ENCODE peak calls at places on chromosomes 2 and 18, in six cellular contexts. One of them, this sample, is unnamed.

GRCh38 chr2:39313575-39313974 is 69.8 kb upstream of the CDKL4 start:
- DNase-seq in stimulated activated CD4-positive, alpha-beta T cell treated with anti-CD3 and anti-CD28 coated beads, Interleukin-1b, Interleukin-23, amount 100 ng/mL, for 24 hours: no peak
- DNase-seq in fibroblast of the conjunctiva: peak
- DNase-seq in A549: no peak
- DNase-seq in neural progenitor cell: no peak
- DNase-seq in T-helper 2 cell: no peak
- DNase-seq in this sample: no peak

GRCh38 chr2:71702071-71702970 is 249.0 kb downstream of the DYSF start:
- DNase-seq in fibroblast of the conjunctiva: no peak
- DNase-seq in stimulated activated CD4-positive, alpha-beta T cell treated with anti-CD3 and anti-CD28 coated beads, Interleukin-1b, Interleukin-23, amount 100 ng/mL, for 24 hours: no peak
- DNase-seq in T-helper 2 cell: no peak
- DNase-seq in neural progenitor cell: no peak
- DNase-seq in A549: no peak
- DNase-seq in this sample: no peak

GRCh38 chr2:69638630-69639029 is 4.9 kb downstream of the AAK1 start:
- DNase-seq in stimulated activated CD4-positive, alpha-beta T cell treated with anti-CD3 and anti-CD28 coated beads, Interleukin-1b, Interleukin-23, amount 100 ng/mL, for 24 hours: no peak
- DNase-seq in A549: no peak
- DNase-seq in fibroblast of the conjunctiva: no peak
- DNase-seq in T-helper 2 cell: no peak
- DNase-seq in neural progenitor cell: no peak
- DNase-seq in this sample: no peak

GRCh38 chr2:71882949-71883472 is 264.7 kb downstream of the CYP26B1 start:
- DNase-seq in A549: peak
- DNase-seq in neural progenitor cell: no peak
- DNase-seq in stimulated activated CD4-positive, alpha-beta T cell treated with anti-CD3 and anti-CD28 coated beads, Interleukin-1b, Interleukin-23, amount 100 ng/mL, for 24 hours: no peak
- DNase-seq in fibroblast of the conjunctiva: peak
- DNase-seq in T-helper 2 cell: no peak
- DNase-seq in this sample: no peak

GRCh38 chr18:31424383-31424988 is 23.1 kb upstream of the DSG3 start:
- DNase-seq in T-helper 2 cell: peak
- DNase-seq in neural progenitor cell: peak
- DNase-seq in stimulated activated CD4-positive, alpha-beta T cell treated with anti-CD3 and anti-CD28 coated beads, Interleukin-1b, Interleukin-23, amount 100 ng/mL, for 24 hours: no peak
- DNase-seq in fibroblast of the conjunctiva: peak
- DNase-seq in A549: peak
- DNase-seq in this sample: peak

GRCh38 chr2:112724611-112725525 is 4.0 kb downstream of the NT5DC4 start:
- DNase-seq in fibroblast of the conjunctiva: no peak
- DNase-seq in stimulated activated CD4-positive, alpha-beta T cell treated with anti-CD3 and anti-CD28 coated beads, Interleukin-1b, Interleukin-23, amount 100 ng/mL, for 24 hours: no peak
- DNase-seq in neural progenitor cell: peak
- DNase-seq in T-helper 2 cell: peak
- DNase-seq in A549: peak
- DNase-seq in this sample: peak

GRCh38 chr18:76252880-76253279 is 242.2 kb downstream of the ZNF516 start:
- DNase-seq in T-helper 2 cell: no peak
- DNase-seq in fibroblast of the conjunctiva: no peak
- DNase-seq in neural progenitor cell: peak
- DNase-seq in A549: peak
- DNase-seq in stimulated activated CD4-positive, alpha-beta T cell treated with anti-CD3 and anti-CD28 coated beads, Interleukin-1b, Interleukin-23, amount 100 ng/mL, for 24 hours: no peak
- DNase-seq in this sample: no peak

GRCh38 chr2:208040199-208041171 is 15.2 kb upstream of the PLEKHM3 start:
- DNase-seq in fibroblast of the conjunctiva: peak
- DNase-seq in stimulated activated CD4-positive, alpha-beta T cell treated with anti-CD3 and anti-CD28 coated beads, Interleukin-1b, Interleukin-23, amount 100 ng/mL, for 24 hours: peak
- DNase-seq in T-helper 2 cell: peak
- DNase-seq in A549: peak
- DNase-seq in neural progenitor cell: peak
- DNase-seq in this sample: peak

GRCh38 chr2:54063967-54064535 is 51.4 kb upstream of the ACYP2 start:
- DNase-seq in A549: no peak
- DNase-seq in T-helper 2 cell: no peak
- DNase-seq in fibroblast of the conjunctiva: no peak
- DNase-seq in neural progenitor cell: no peak
- DNase-seq in stimulated activated CD4-positive, alpha-beta T cell treated with anti-CD3 and anti-CD28 coated beads, Interleukin-1b, Interleukin-23, amount 100 ng/mL, for 24 hours: no peak
- DNase-seq in this sample: no peak

GRCh38 chr2:17239550-17239949 is 278.7 kb downstream of the RAD51AP2 start:
- DNase-seq in A549: no peak
- DNase-seq in T-helper 2 cell: no peak
- DNase-seq in stimulated activated CD4-positive, alpha-beta T cell treated with anti-CD3 and anti-CD28 coated beads, Interleukin-1b, Interleukin-23, amount 100 ng/mL, for 24 hours: no peak
- DNase-seq in fibroblast of the conjunctiva: no peak
- DNase-seq in neural progenitor cell: no peak
- DNase-seq in this sample: no peak

GRCh38 chr2:230908595-230909191 is 16.3 kb downstream of the GPR55 start:
- DNase-seq in T-helper 2 cell: peak
- DNase-seq in A549: peak
- DNase-seq in stimulated activated CD4-positive, alpha-beta T cell treated with anti-CD3 and anti-CD28 coated beads, Interleukin-1b, Interleukin-23, amount 100 ng/mL, for 24 hours: peak
- DNase-seq in neural progenitor cell: no peak
- DNase-seq in fibroblast of the conjunctiva: peak
- DNase-seq in this sample: peak

GRCh38 chr2:12317853-12318426 is 398.8 kb upstream of the TRIB2 start:
- DNase-seq in stimulated activated CD4-positive, alpha-beta T cell treated with anti-CD3 and anti-CD28 coated beads, Interleukin-1b, Interleukin-23, amount 100 ng/mL, for 24 hours: no peak
- DNase-seq in T-helper 2 cell: no peak
- DNase-seq in neural progenitor cell: no peak
- DNase-seq in A549: no peak
- DNase-seq in fibroblast of the conjunctiva: peak
- DNase-seq in this sample: no peak

GRCh38 chr2:107276034-107276433 is 390.1 kb upstream of the ST6GAL2 start:
- DNase-seq in fibroblast of the conjunctiva: no peak
- DNase-seq in stimulated activated CD4-positive, alpha-beta T cell treated with anti-CD3 and anti-CD28 coated beads, Interleukin-1b, Interleukin-23, amount 100 ng/mL, for 24 hours: no peak
- DNase-seq in T-helper 2 cell: no peak
- DNase-seq in A549: no peak
- DNase-seq in neural progenitor cell: no peak
- DNase-seq in this sample: no peak

GRCh38 chr2:170238776-170239175 is 60.8 kb downstream of the MYO3B start:
- DNase-seq in stimulated activated CD4-positive, alpha-beta T cell treated with anti-CD3 and anti-CD28 coated beads, Interleukin-1b, Interleukin-23, amount 100 ng/mL, for 24 hours: no peak
- DNase-seq in fibroblast of the conjunctiva: no peak
- DNase-seq in T-helper 2 cell: no peak
- DNase-seq in neural progenitor cell: no peak
- DNase-seq in A549: no peak
- DNase-seq in this sample: no peak

GRCh38 chr18:79912409-79912991 is 39.0 kb downstream of the SLC66A2 start:
- DNase-seq in stimulated activated CD4-positive, alpha-beta T cell treated with anti-CD3 and anti-CD28 coated beads, Interleukin-1b, Interleukin-23, amount 100 ng/mL, for 24 hours: no peak
- DNase-seq in fibroblast of the conjunctiva: no peak
- DNase-seq in A549: no peak
- DNase-seq in neural progenitor cell: no peak
- DNase-seq in T-helper 2 cell: peak
- DNase-seq in this sample: no peak

GRCh38 chr18:8365528-8365927 is 243.7 kb upstream of the RAB12 start:
- DNase-seq in neural progenitor cell: no peak
- DNase-seq in fibroblast of the conjunctiva: no peak
- DNase-seq in A549: no peak
- DNase-seq in T-helper 2 cell: no peak
- DNase-seq in stimulated activated CD4-positive, alpha-beta T cell treated with anti-CD3 and anti-CD28 coated beads, Interleukin-1b, Interleukin-23, amount 100 ng/mL, for 24 hours: no peak
- DNase-seq in this sample: no peak

This sample was measured in ELF-1.